ENCODE peak calls at places on chromosomes 4 and X, in seven cellular contexts. G is erythroblast, P is thyroid gland, A is spleen, N is GM12892, S is HepG2, H is HCT116. L is an unnamed sample.

GRCh38 chrX:110418220-110418856 is 59.7 kb downstream of the RTL9 start:
- DNase-seq in G (peak), P (peak), A (no peak), N (no peak), S (no peak), H (no peak), L (no peak)

GRCh38 chr4:2472187-2472586 is 3.3 kb downstream of the RNF4 start:
- DNase-seq in G (peak), P (no peak), A (peak), N (no peak), S (no peak), H (no peak), L (no peak)

GRCh38 chr4:111228874-111229273 is 606.0 kb upstream of the PITX2 start:
- DNase-seq in G (no peak), P (no peak), A (no peak), N (no peak), S (no peak), H (no peak), L (no peak)

GRCh38 chrX:26789751-26790150 is 573.8 kb downstream of the MAGEB5 start:
- DNase-seq in G (no peak), P (no peak), A (no peak), N (no peak), S (no peak), H (no peak), L (no peak)

GRCh38 chrX:124211312-124211942 is 121.0 kb upstream of the TEX13D start:
- DNase-seq in G (peak), P (no peak), A (no peak), N (no peak), S (peak), H (peak), L (no peak)

GRCh38 chr4:156547891-156548290 is 423.7 kb downstream of the PDGFC start:
- DNase-seq in G (no peak), P (no peak), A (no peak), N (no peak), S (no peak), H (no peak), L (no peak)

GRCh38 chr4:94455081-94455480 is 3.3 kb downstream of the PDLIM5 start:
- DNase-seq in G (peak), P (peak), A (no peak), N (no peak), S (peak), H (no peak), L (no peak)

GRCh38 chrX:103477496-103477895 is 41.8 kb downstream of the RAB40A start:
- DNase-seq in G (no peak), P (no peak), A (no peak), N (no peak), S (no peak), H (no peak), L (no peak)

GRCh38 chr4:22634541-22635181 is 58.1 kb upstream of the GBA3 start:
- DNase-seq in G (no peak), P (no peak), A (peak), N (no peak), S (no peak), H (no peak), L (no peak)

GRCh38 chrX:114959729-114960128 is 57.7 kb downstream of the IL13RA2 start:
- DNase-seq in G (no peak), P (no peak), A (no peak), N (no peak), S (no peak), H (no peak), L (no peak)

GRCh38 chr4:26204249-26204825 is 116.5 kb upstream of the RBPJ start:
- DNase-seq in G (no peak), P (no peak), A (no peak), N (no peak), S (no peak), H (no peak), L (peak)

GRCh38 chr4:111323496-111323895 is 700.6 kb upstream of the PITX2 start:
- DNase-seq in G (no peak), P (no peak), A (no peak), N (no peak), S (no peak), H (no peak), L (no peak)

GRCh38 chr4:104395219-104395618 is 99.5 kb downstream of the CXXC4 start:
- DNase-seq in G (no peak), P (no peak), A (no peak), N (no peak), S (no peak), H (no peak), L (no peak)

GRCh38 chr4:114563536-114564315 is 34.9 kb upstream of the UGT8 start:
- DNase-seq in G (no peak), P (no peak), A (no peak), N (no peak), S (no peak), H (no peak), L (no peak)

GRCh38 chr4:828641-829271 is 2.8 kb upstream of the CPLX1 start:
- DNase-seq in G (no peak), P (peak), A (peak), N (no peak), S (peak), H (no peak), L (no peak)

GRCh38 chr4:5341151-5341925 is 290.1 kb downstream of the STK32B start:
- DNase-seq in G (no peak), P (no peak), A (no peak), N (no peak), S (no peak), H (no peak), L (no peak)

GRCh38 chrX:34893741-34894140 is 48.9 kb upstream of the FAM47B start:
- DNase-seq in G (no peak), P (no peak), A (no peak), N (no peak), S (no peak), H (no peak), L (no peak)

GRCh38 chrX:73562458-73562857 is 539 bp upstream of the CHIC1 start:
- DNase-seq in G (peak), P (no peak), A (no peak), N (no peak), S (no peak), H (no peak), L (no peak)

GRCh38 chr4:35228318-35228717 is 1016.0 kb downstream of the ARAP2 start:
- DNase-seq in G (no peak), P (no peak), A (no peak), N (no peak), S (no peak), H (no peak), L (no peak)

GRCh38 chr4:76984127-76984526 is 34.6 kb downstream of the SEPTIN11 start:
- DNase-seq in G (peak), P (no peak), A (no peak), N (no peak), S (peak), H (no peak), L (no peak)

GRCh38 chrX:40300286-40300890 is 202.6 kb upstream of the BCOR start:
- DNase-seq in G (no peak), P (no peak), A (no peak), N (peak), S (peak), H (no peak), L (no peak)

GRCh38 chrX:131881194-131881593 is 141.9 kb upstream of the STK26 start:
- DNase-seq in G (no peak), P (no peak), A (no peak), N (no peak), S (no peak), H (no peak), L (no peak)

GRCh38 chr4:61064636-61065035 is 135.5 kb upstream of the ADGRL3 start:
- DNase-seq in G (no peak), P (no peak), A (no peak), N (no peak), S (no peak), H (no peak), L (no peak)

GRCh38 chr4:70603856-70604255 is 11.8 kb downstream of the AMBN start:
- DNase-seq in G (no peak), P (no peak), A (no peak), N (no peak), S (no peak), H (no peak), L (no peak)

GRCh38 chr4:147498031-147498700 is 17.3 kb downstream of the EDNRA start:
- DNase-seq in G (no peak), P (no peak), A (no peak), N (no peak), S (no peak), H (no peak), L (no peak)

GRCh38 chr4:123449780-123450179 is 53.2 kb downstream of the SPRY1 start:
- DNase-seq in G (no peak), P (no peak), A (no peak), N (no peak), S (peak), H (no peak), L (no peak)

GRCh38 chrX:139194571-139195280 is 335.8 kb upstream of the F9 start:
- DNase-seq in G (no peak), P (peak), A (peak), N (no peak), S (no peak), H (no peak), L (peak)

GRCh38 chr4:16124232-16124631 is 40.4 kb upstream of the PROM1 start:
- DNase-seq in G (no peak), P (peak), A (no peak), N (no peak), S (no peak), H (no peak), L (peak)

GRCh38 chr4:164977243-164978164 is at the start of gene TRIM61:
- DNase-seq in G (peak), P (peak), A (no peak), N (peak), S (no peak), H (no peak), L (peak)

GRCh38 chrX:21770631-21771321 is 12.9 kb upstream of the SMPX start:
- DNase-seq in G (no peak), P (peak), A (no peak), N (no peak), S (peak), H (peak), L (no peak)

GRCh38 chr4:5365071-5366008 is 314.1 kb downstream of the STK32B start:
- DNase-seq in G (no peak), P (no peak), A (no peak), N (no peak), S (peak), H (peak), L (no peak)

GRCh38 chr4:17633600-17633999 is 19.2 kb downstream of the MED28 start:
- DNase-seq in G (no peak), P (no peak), A (no peak), N (no peak), S (no peak), H (no peak), L (no peak)

GRCh38 chr4:17639136-17639535 is 24.7 kb downstream of the MED28 start:
- DNase-seq in G (no peak), P (no peak), A (no peak), N (no peak), S (no peak), H (no peak), L (no peak)

GRCh38 chr4:17636341-17636695 is 21.9 kb downstream of the MED28 start:
- DNase-seq in G (no peak), P (no peak), A (no peak), N (no peak), S (no peak), H (no peak), L (no peak)

GRCh38 chr4:17635056-17635455 is 20.6 kb downstream of the MED28 start:
- DNase-seq in G (no peak), P (no peak), A (no peak), N (no peak), S (no peak), H (no peak), L (no peak)

GRCh38 chr4:17636696-17637351 is 22.4 kb downstream of the MED28 start:
- DNase-seq in G (peak), P (peak), A (peak), N (peak), S (peak), H (peak), L (peak)
- TF ChIP-seq POLR2A in G (no peak), P (no peak), A (no peak), N (no peak), S (no peak), H (no peak), L (no peak)

GRCh38 chr4:103198111-103198765 is at the start of gene CENPE:
- DNase-seq in G (peak), P (peak), A (peak), N (peak), S (peak), H (peak), L (peak)
- TF ChIP-seq POLR2A in G (peak), P (peak), A (no peak), N (peak), S (peak), H (peak), L (no peak)

GRCh38 chr4:83114576-83114975 is at the start of gene PLAC8:
- DNase-seq in G (no peak), P (no peak), A (no peak), N (no peak), S (peak), H (no peak), L (no peak)
- TF ChIP-seq POLR2A in G (no peak), P (no peak), A (no peak), N (peak), S (peak), H (no peak), L (no peak)

DNA sequence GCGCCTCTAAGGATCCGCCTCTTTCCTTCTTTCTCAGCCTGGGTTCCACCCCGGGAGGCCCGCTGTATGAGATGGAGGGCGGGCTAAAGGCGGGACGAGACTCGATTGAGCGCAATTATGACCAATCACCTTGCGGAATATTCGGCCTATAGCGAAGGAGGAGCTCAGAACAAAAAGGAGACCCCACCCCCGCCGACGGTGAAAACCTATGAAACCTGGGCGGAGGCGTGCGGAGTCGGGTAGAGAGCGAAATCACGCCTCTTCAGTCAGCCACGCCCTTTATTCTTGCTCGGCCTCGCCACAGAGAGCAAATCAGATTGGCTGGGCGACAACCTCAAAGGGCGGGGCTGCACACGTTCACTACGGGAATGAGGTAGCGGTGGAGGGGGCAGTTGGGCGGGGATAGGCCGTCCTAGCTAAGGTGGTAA is 615 bp upstream of the CDK16 start:
- DNase-seq in G (peak), P (peak), A (peak), N (peak), S (peak), H (peak), L (peak)
- TF ChIP-seq POLR2A in G (no peak), P (no peak), A (no peak), N (peak), S (no peak), H (no peak), L (no peak)

GRCh38 chrX:106802388-106803275 is at the start of gene TBC1D8B:
- DNase-seq in G (peak), P (peak), A (peak), N (peak), S (peak), H (peak), L (peak)
- TF ChIP-seq POLR2A in G (peak), P (peak), A (no peak), N (no peak), S (no peak), H (no peak), L (peak)

L was measured in heart left ventricle.